ENCODE peak calls at places on chromosomes 11 and 22, in five cellular contexts. One of them, this sample, is unnamed.
A peak's percentile ranks its signal among the peaks of the same experiment; 100 is the strongest.

GRCh38 chr11:67674442-67674871 is at the start of gene ALDH3B2:
- DNase-seq in AG04450: no peak
- DNase-seq in cardiac muscle cell: no peak
- DNase-seq in CD8-positive, alpha-beta memory T cell: no peak
- DNase-seq in left ventricle myocardium inferior: no peak
- DNase-seq in this sample: no peak

GRCh38 chr22:37544955-37545702 is 15.2 kb upstream of the CDC42EP1 start:
- DNase-seq in left ventricle myocardium inferior: peak; percentile 68
- DNase-seq in cardiac muscle cell: peak; percentile 66
- DNase-seq in CD8-positive, alpha-beta memory T cell: peak; percentile 29
- DNase-seq in AG04450: no peak
- DNase-seq in this sample: peak; percentile 81

GRCh38 chr11:2516276-2517015 is 71.6 kb downstream of the KCNQ1 start:
- DNase-seq in cardiac muscle cell: no peak
- DNase-seq in left ventricle myocardium inferior: no peak
- DNase-seq in AG04450: no peak
- DNase-seq in CD8-positive, alpha-beta memory T cell: no peak
- DNase-seq in this sample: no peak

GRCh38 chr22:34608716-34609115 is 457.2 kb upstream of the ISX start:
- DNase-seq in left ventricle myocardium inferior: no peak
- DNase-seq in AG04450: no peak
- DNase-seq in CD8-positive, alpha-beta memory T cell: no peak
- DNase-seq in cardiac muscle cell: no peak
- DNase-seq in this sample: no peak

GRCh38 chr11:60875366-60875720 is 8.0 kb downstream of the ZP1 start:
- DNase-seq in left ventricle myocardium inferior: no peak
- DNase-seq in AG04450: no peak
- DNase-seq in cardiac muscle cell: no peak
- DNase-seq in CD8-positive, alpha-beta memory T cell: no peak
- DNase-seq in this sample: no peak

GRCh38 chr11:95794086-95794485 is 3.8 kb downstream of the CEP57 start:
- DNase-seq in left ventricle myocardium inferior: no peak
- DNase-seq in cardiac muscle cell: no peak
- DNase-seq in AG04450: no peak
- DNase-seq in CD8-positive, alpha-beta memory T cell: no peak
- DNase-seq in this sample: no peak

GRCh38 chr22:47175151-47175760 is 412.8 kb downstream of the TBC1D22A start:
- DNase-seq in CD8-positive, alpha-beta memory T cell: no peak
- DNase-seq in cardiac muscle cell: no peak
- DNase-seq in AG04450: peak; percentile 72
- DNase-seq in left ventricle myocardium inferior: no peak
- DNase-seq in this sample: no peak

GRCh38 chr22:43860126-43860525 is 2.2 kb downstream of the SULT4A1 start:
- DNase-seq in cardiac muscle cell: no peak
- DNase-seq in CD8-positive, alpha-beta memory T cell: no peak
- DNase-seq in AG04450: no peak
- DNase-seq in left ventricle myocardium inferior: no peak
- DNase-seq in this sample: no peak

GRCh38 chr11:62217191-62217748 is 8.8 kb downstream of the SCGB2A1 start:
- DNase-seq in AG04450: no peak
- DNase-seq in left ventricle myocardium inferior: no peak
- DNase-seq in cardiac muscle cell: peak; percentile 10
- DNase-seq in CD8-positive, alpha-beta memory T cell: no peak
- DNase-seq in this sample: peak; percentile 34

GRCh38 chr11:78216021-78216420 is 27.3 kb downstream of the USP35 start:
- DNase-seq in AG04450: no peak
- DNase-seq in CD8-positive, alpha-beta memory T cell: no peak
- DNase-seq in left ventricle myocardium inferior: peak; percentile 2
- DNase-seq in cardiac muscle cell: no peak
- DNase-seq in this sample: no peak

GRCh38 chr11:36247493-36247892 is 41.7 kb downstream of the COMMD9 start:
- DNase-seq in CD8-positive, alpha-beta memory T cell: no peak
- DNase-seq in left ventricle myocardium inferior: no peak
- DNase-seq in AG04450: no peak
- DNase-seq in cardiac muscle cell: no peak
- DNase-seq in this sample: no peak

GRCh38 chr11:102138677-102139076 is 28.4 kb downstream of the YAP1 start:
- DNase-seq in cardiac muscle cell: no peak
- DNase-seq in CD8-positive, alpha-beta memory T cell: no peak
- DNase-seq in AG04450: peak; percentile 67
- DNase-seq in left ventricle myocardium inferior: no peak
- DNase-seq in this sample: no peak

GRCh38 chr11:18754308-18754707 is 28.3 kb upstream of the IGSF22 start:
- DNase-seq in AG04450: no peak
- DNase-seq in cardiac muscle cell: no peak
- DNase-seq in left ventricle myocardium inferior: no peak
- DNase-seq in CD8-positive, alpha-beta memory T cell: no peak
- DNase-seq in this sample: no peak

GRCh38 chr22:21624120-21624879 is 5.5 kb downstream of the YDJC start:
- DNase-seq in left ventricle myocardium inferior: peak; percentile 52
- DNase-seq in cardiac muscle cell: peak; percentile 37
- DNase-seq in AG04450: no peak
- DNase-seq in CD8-positive, alpha-beta memory T cell: peak; percentile 15
- DNase-seq in this sample: peak; percentile 79

GRCh38 chr22:17770180-17771077 is 3.8 kb downstream of the BID start:
- DNase-seq in CD8-positive, alpha-beta memory T cell: no peak
- DNase-seq in cardiac muscle cell: no peak
- DNase-seq in AG04450: no peak
- DNase-seq in left ventricle myocardium inferior: no peak
- DNase-seq in this sample: no peak

GRCh38 chr11:2547806-2548205 is 103.0 kb downstream of the KCNQ1 start:
- DNase-seq in AG04450: no peak
- DNase-seq in CD8-positive, alpha-beta memory T cell: no peak
- DNase-seq in cardiac muscle cell: no peak
- DNase-seq in left ventricle myocardium inferior: peak; percentile 7
- DNase-seq in this sample: no peak

GRCh38 chr22:32814289-32814865 is 12.9 kb downstream of the TIMP3 start:
- DNase-seq in cardiac muscle cell: no peak
- DNase-seq in left ventricle myocardium inferior: no peak
- DNase-seq in AG04450: no peak
- DNase-seq in CD8-positive, alpha-beta memory T cell: no peak
- DNase-seq in this sample: no peak

GRCh38 chr11:7635137-7635536 is 38.2 kb downstream of the CYB5R2 start:
- DNase-seq in AG04450: no peak
- DNase-seq in left ventricle myocardium inferior: peak; percentile 40
- DNase-seq in CD8-positive, alpha-beta memory T cell: no peak
- DNase-seq in cardiac muscle cell: no peak
- DNase-seq in this sample: no peak

GRCh38 chr11:12154871-12155668 is 44.7 kb downstream of the MICAL2 start:
- DNase-seq in left ventricle myocardium inferior: no peak
- DNase-seq in CD8-positive, alpha-beta memory T cell: no peak
- DNase-seq in AG04450: no peak
- DNase-seq in cardiac muscle cell: no peak
- DNase-seq in this sample: no peak

GRCh38 chr11:135069884-135070283 is 657.8 kb upstream of the B3GAT1 start:
- DNase-seq in left ventricle myocardium inferior: no peak
- DNase-seq in AG04450: no peak
- DNase-seq in CD8-positive, alpha-beta memory T cell: no peak
- DNase-seq in cardiac muscle cell: no peak
- DNase-seq in this sample: no peak

GRCh38 chr22:25833091-25833490 is 91.1 kb downstream of the MYO18B start:
- DNase-seq in left ventricle myocardium inferior: peak; percentile 28
- DNase-seq in CD8-positive, alpha-beta memory T cell: no peak
- DNase-seq in AG04450: no peak
- DNase-seq in cardiac muscle cell: no peak
- DNase-seq in this sample: no peak

GRCh38 chr11:134223836-134224709 is at the start of the genes NCAPD3 and VPS26B:
- DNase-seq in CD8-positive, alpha-beta memory T cell: peak; percentile 94
- DNase-seq in cardiac muscle cell: peak; percentile 99
- DNase-seq in AG04450: peak; percentile 90
- DNase-seq in left ventricle myocardium inferior: peak; percentile 98
- DNase-seq in this sample: peak; percentile 94

GRCh38 chr11:733072-733471 is 14.2 kb upstream of the TALDO1 start:
- DNase-seq in cardiac muscle cell: no peak
- DNase-seq in AG04450: no peak
- DNase-seq in left ventricle myocardium inferior: no peak
- DNase-seq in CD8-positive, alpha-beta memory T cell: no peak
- DNase-seq in this sample: no peak

GRCh38 chr11:70270877-70271634 is 566 bp downstream of the PPFIA1 start:
- DNase-seq in cardiac muscle cell: peak; percentile 73
- DNase-seq in AG04450: peak; percentile 13
- DNase-seq in left ventricle myocardium inferior: peak; percentile 28
- DNase-seq in CD8-positive, alpha-beta memory T cell: peak; percentile 50
- DNase-seq in this sample: peak; percentile 35

GRCh38 chr22:34102633-34103032 is 182.4 kb upstream of the LARGE1 start:
- DNase-seq in CD8-positive, alpha-beta memory T cell: no peak
- DNase-seq in cardiac muscle cell: peak; percentile 66
- DNase-seq in AG04450: no peak
- DNase-seq in left ventricle myocardium inferior: no peak
- DNase-seq in this sample: no peak

GRCh38 chr22:48482771-48483170 is 1344.9 kb downstream of the BRD1 start:
- DNase-seq in CD8-positive, alpha-beta memory T cell: no peak
- DNase-seq in AG04450: no peak
- DNase-seq in left ventricle myocardium inferior: no peak
- DNase-seq in cardiac muscle cell: no peak
- DNase-seq in this sample: no peak

GRCh38 chr22:42439821-42440674 is 7.8 kb upstream of the NFAM1 start:
- DNase-seq in cardiac muscle cell: no peak
- DNase-seq in left ventricle myocardium inferior: no peak
- DNase-seq in CD8-positive, alpha-beta memory T cell: no peak
- DNase-seq in AG04450: no peak
- DNase-seq in this sample: no peak

GRCh38 chr22:50608996-50609395 is 8.4 kb downstream of the MAPK8IP2 start:
- DNase-seq in AG04450: no peak
- DNase-seq in CD8-positive, alpha-beta memory T cell: no peak
- DNase-seq in cardiac muscle cell: no peak
- DNase-seq in left ventricle myocardium inferior: no peak
- DNase-seq in this sample: no peak

GRCh38 chr11:75492181-75492820 is 33.4 kb downstream of the GDPD5 start:
- DNase-seq in left ventricle myocardium inferior: no peak
- DNase-seq in CD8-positive, alpha-beta memory T cell: peak; percentile 40
- DNase-seq in cardiac muscle cell: no peak
- DNase-seq in AG04450: no peak
- DNase-seq in this sample: no peak

GRCh38 chr11:43933608-43934358 is 8.7 kb upstream of the C11orf96 start:
- DNase-seq in left ventricle myocardium inferior: no peak
- DNase-seq in CD8-positive, alpha-beta memory T cell: no peak
- DNase-seq in AG04450: no peak
- DNase-seq in cardiac muscle cell: no peak
- DNase-seq in this sample: no peak

GRCh38 chr11:62752177-62752785 is 1.7 kb downstream of the ZBTB3 start:
- DNase-seq in CD8-positive, alpha-beta memory T cell: no peak
- DNase-seq in cardiac muscle cell: no peak
- DNase-seq in AG04450: no peak
- DNase-seq in left ventricle myocardium inferior: no peak
- DNase-seq in this sample: no peak

GRCh38 chr11:3994030-3994640 is 100.5 kb upstream of the RRM1 start:
- DNase-seq in CD8-positive, alpha-beta memory T cell: no peak
- DNase-seq in cardiac muscle cell: no peak
- DNase-seq in AG04450: no peak
- DNase-seq in left ventricle myocardium inferior: no peak
- DNase-seq in this sample: no peak

GRCh38 chr11:69035150-69035958 is 13.4 kb upstream of the TPCN2 start:
- DNase-seq in cardiac muscle cell: no peak
- DNase-seq in AG04450: no peak
- DNase-seq in left ventricle myocardium inferior: no peak
- DNase-seq in CD8-positive, alpha-beta memory T cell: no peak
- DNase-seq in this sample: no peak

GRCh38 chr11:87926250-87926970 is 248.8 kb downstream of the RAB38 start:
- DNase-seq in AG04450: no peak
- DNase-seq in left ventricle myocardium inferior: no peak
- DNase-seq in cardiac muscle cell: no peak
- DNase-seq in CD8-positive, alpha-beta memory T cell: no peak
- DNase-seq in this sample: no peak

GRCh38 chr11:103274025-103274424 is 164.8 kb downstream of the DYNC2H1 start:
- DNase-seq in left ventricle myocardium inferior: no peak
- DNase-seq in CD8-positive, alpha-beta memory T cell: no peak
- DNase-seq in cardiac muscle cell: no peak
- DNase-seq in AG04450: no peak
- DNase-seq in this sample: no peak

DNA sequence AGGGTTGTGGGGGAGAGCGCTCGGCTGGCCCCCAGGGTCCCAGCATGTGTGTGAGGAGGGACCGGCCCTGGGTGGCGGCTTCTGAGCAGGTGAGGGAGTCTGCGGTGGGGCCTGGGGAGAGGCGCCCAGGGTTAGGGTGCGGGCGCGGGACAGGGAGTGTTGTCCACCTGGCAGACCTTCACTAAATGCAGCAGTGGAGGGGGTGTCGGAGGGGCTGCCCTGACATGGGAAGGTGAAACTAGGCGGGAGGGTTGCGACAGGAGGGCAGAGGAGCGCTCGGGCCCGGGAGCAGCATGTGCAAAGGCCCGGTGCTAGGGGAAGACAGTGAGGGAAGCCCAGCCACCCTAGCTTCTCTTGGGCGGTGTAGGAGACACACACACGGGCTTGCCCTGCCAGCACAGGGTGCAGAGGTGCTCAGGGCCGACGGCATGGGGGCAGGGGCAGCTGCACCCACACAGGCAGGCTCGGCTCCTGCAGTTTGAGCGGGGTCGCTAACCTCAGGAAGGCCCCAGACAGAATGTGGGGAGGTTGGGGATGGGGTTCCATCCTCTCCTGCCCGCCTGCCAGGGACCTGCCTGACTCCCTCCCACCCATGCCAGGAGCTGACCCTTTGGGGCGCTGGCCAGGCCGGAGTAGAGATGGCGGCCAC is 22.2 kb downstream of the OTUB1 start:
- DNase-seq in left ventricle myocardium inferior: no peak
- DNase-seq in CD8-positive, alpha-beta memory T cell: no peak
- DNase-seq in cardiac muscle cell: no peak
- DNase-seq in AG04450: no peak
- DNase-seq in this sample: no peak
- H3K27me3 ChIP-seq in left ventricle myocardium inferior: no peaks in the 10 kb centered on the region
- H3K27me3 ChIP-seq in CD8-positive, alpha-beta memory T cell: peaks cover 5% of the 10 kb centered on the region
- H3K27me3 ChIP-seq in cardiac muscle cell: peaks cover 17% of the 10 kb centered on the region
- H3K27me3 ChIP-seq in AG04450: no peaks in the 10 kb centered on the region
- H3K27me3 ChIP-seq in this sample: no peaks in the 10 kb centered on the region

GRCh38 chr11:57480409-57481137 is 20.2 kb downstream of the RTN4RL2 start:
- DNase-seq in left ventricle myocardium inferior: peak; percentile 66
- DNase-seq in CD8-positive, alpha-beta memory T cell: peak; percentile 44
- DNase-seq in AG04450: no peak
- DNase-seq in cardiac muscle cell: peak; percentile 61
- DNase-seq in this sample: peak; percentile 84
- H3K27me3 ChIP-seq in left ventricle myocardium inferior: peaks cover 71% of the 10 kb centered on the region
- H3K27me3 ChIP-seq in CD8-positive, alpha-beta memory T cell: no peaks in the 10 kb centered on the region
- H3K27me3 ChIP-seq in AG04450: peaks cover 38% of the 10 kb centered on the region
- H3K27me3 ChIP-seq in cardiac muscle cell: peaks cover 38% of the 10 kb centered on the region
- H3K27me3 ChIP-seq in this sample: no peaks in the 10 kb centered on the region

GRCh38 chr11:17581732-17582053 is 34.6 kb downstream of the OTOG start:
- DNase-seq in cardiac muscle cell: no peak
- DNase-seq in left ventricle myocardium inferior: no peak
- DNase-seq in CD8-positive, alpha-beta memory T cell: no peak
- DNase-seq in AG04450: no peak
- DNase-seq in this sample: no peak
- H3K27me3 ChIP-seq in cardiac muscle cell: no peaks in the 10 kb centered on the region
- H3K27me3 ChIP-seq in left ventricle myocardium inferior: peaks cover 4% of the 10 kb centered on the region
- H3K27me3 ChIP-seq in CD8-positive, alpha-beta memory T cell: no peaks in the 10 kb centered on the region
- H3K27me3 ChIP-seq in AG04450: no peaks in the 10 kb centered on the region
- H3K27me3 ChIP-seq in this sample: peaks cover 6% of the 10 kb centered on the region

DNA sequence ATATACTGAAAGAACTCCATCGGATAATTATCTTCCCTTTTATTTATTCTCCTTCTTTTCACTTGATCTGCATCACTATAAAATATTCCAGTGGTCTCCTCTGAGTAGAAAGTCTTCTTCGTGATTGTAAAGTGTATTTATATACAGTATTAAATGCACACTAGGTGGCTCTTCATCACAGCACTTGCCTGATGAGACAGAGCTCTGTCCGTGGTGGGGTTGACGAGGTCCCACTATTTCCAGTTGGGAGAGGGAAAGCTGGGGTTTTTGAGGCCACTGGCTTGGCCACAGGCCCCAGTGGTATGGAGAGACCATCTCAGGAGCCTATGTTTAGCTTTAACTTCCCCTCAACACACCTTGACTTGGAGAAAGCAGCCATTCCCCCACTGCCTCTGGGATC is 31.6 kb upstream of the ZBTB16 start:
- DNase-seq in CD8-positive, alpha-beta memory T cell: no peak
- DNase-seq in cardiac muscle cell: no peak
- DNase-seq in AG04450: no peak
- DNase-seq in left ventricle myocardium inferior: no peak
- DNase-seq in this sample: no peak
- H3K27me3 ChIP-seq in CD8-positive, alpha-beta memory T cell: no peaks in the 10 kb centered on the region
- H3K27me3 ChIP-seq in cardiac muscle cell: peaks cover 45% of the 10 kb centered on the region
- H3K27me3 ChIP-seq in AG04450: no peaks in the 10 kb centered on the region
- H3K27me3 ChIP-seq in left ventricle myocardium inferior: no peaks in the 10 kb centered on the region
- H3K27me3 ChIP-seq in this sample: peaks cover 3% of the 10 kb centered on the region